ENCODE peak calls at places on chromosomes 1 and 21, in eight cellular contexts. R is AG04449, M is Panc1, V is colonic mucosa, O is ovary, I is choroid plexus epithelial cell, L is lung, C is testis. J is an unnamed sample.

GRCh38 chr1:191831572-191831971 is 326.7 kb upstream of the RGS18 start:
- DNase-seq in R (no peak), M (no peak), V (no peak), O (no peak), I (peak), L (no peak), C (no peak), J (no peak)

GRCh38 chr1:169931795-169932195 is 38.1 kb upstream of the SCYL3 start:
- DNase-seq in R (no peak), M (no peak), V (no peak), O (no peak), I (peak), L (no peak), C (no peak), J (no peak)

GRCh38 chr1:84146375-84147032 is 2.4 kb downstream of the PRKACB start:
- DNase-seq in R (no peak), M (peak), V (no peak), O (no peak), I (peak), L (no peak), C (no peak), J (no peak)

GRCh38 chr1:94180650-94181049 is 56.7 kb downstream of the ARHGAP29 start:
- DNase-seq in R (no peak), M (no peak), V (no peak), O (no peak), I (no peak), L (no peak), C (no peak), J (no peak)

GRCh38 chr1:208272713-208273112 is 28.5 kb upstream of the PLXNA2 start:
- DNase-seq in R (no peak), M (no peak), V (no peak), O (no peak), I (no peak), L (no peak), C (no peak), J (peak)

GRCh38 chr1:6143392-6143791 is 36.7 kb downstream of the CHD5 start:
- DNase-seq in R (no peak), M (no peak), V (no peak), O (no peak), I (peak), L (no peak), C (no peak), J (no peak)

GRCh38 chr21:31176725-31177124 is 138.4 kb upstream of the KRTAP19-8 start:
- DNase-seq in R (no peak), M (no peak), V (no peak), O (no peak), I (no peak), L (no peak), C (no peak), J (no peak)

GRCh38 chr1:215022723-215023122 is 59.8 kb upstream of the KCNK2 start:
- DNase-seq in R (peak), M (no peak), V (no peak), O (no peak), I (peak), L (no peak), C (no peak), J (no peak)

GRCh38 chr1:156772728-156773497 is 5.6 kb downstream of the PRCC start:
- DNase-seq in R (no peak), M (no peak), V (no peak), O (no peak), I (no peak), L (no peak), C (peak), J (no peak)

DNA sequence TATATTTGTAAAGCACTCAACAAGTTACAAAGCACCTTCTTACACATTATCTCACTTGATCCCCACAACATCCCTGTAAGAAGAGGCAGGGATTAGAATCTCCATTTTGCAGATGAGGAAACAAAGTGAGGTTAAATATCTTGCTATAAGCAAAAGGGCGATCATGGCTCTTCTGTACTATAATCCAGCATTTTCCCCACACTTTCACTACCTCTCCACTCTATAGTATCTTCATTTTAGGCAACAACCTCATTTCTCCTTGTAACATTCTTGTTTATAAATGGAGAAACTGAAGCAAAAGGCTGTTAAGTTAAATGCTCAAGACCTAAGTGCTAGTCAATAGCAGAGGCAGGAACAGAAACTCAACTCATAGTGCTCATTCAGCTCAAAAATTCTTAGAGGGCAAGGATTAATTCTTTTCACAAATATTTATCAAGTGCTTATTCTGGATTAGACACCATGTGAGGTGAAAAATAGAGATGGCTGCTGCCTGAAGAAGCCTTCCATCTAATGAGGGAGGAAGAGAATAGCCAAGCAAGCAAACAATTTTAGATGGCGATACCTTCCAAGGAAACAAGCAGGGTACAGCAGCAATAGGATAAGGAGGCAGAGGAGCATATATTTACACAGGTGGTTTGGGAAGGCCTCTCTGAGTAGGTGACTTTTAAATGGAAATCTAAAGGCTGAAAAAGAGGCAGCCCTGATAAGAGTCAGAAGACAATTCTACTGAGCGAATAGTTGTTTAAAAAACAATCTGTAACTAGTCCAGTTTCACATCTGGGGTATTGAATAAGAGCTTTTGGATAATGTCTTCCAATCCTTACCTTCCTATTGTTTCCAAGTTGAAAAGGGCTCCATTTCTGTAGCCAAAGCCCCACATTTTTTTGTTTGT is 3.5 kb downstream of the ERRFI1 start:
- DNase-seq in R (no peak), M (no peak), V (no peak), O (no peak), I (peak), L (no peak), C (no peak), J (no peak)
- H3K4me3 ChIP-seq in R (no peak), M (peak), V (no peak), O (peak), I (peak), L (no peak), C (no peak), J (peak)

GRCh38 chr21:25967566-25968438 is 202.8 kb downstream of the APP start:
- DNase-seq in R (no peak), M (no peak), V (no peak), O (no peak), I (peak), L (no peak), C (no peak), J (no peak)
- H3K4me3 ChIP-seq in R (no peak), M (no peak), V (no peak), O (no peak), I (no peak), L (no peak), C (no peak), J (no peak)

GRCh38 chr1:180235502-180236239 is 5.6 kb downstream of the LHX4 start:
- DNase-seq in R (no peak), M (no peak), V (no peak), O (no peak), I (no peak), L (no peak), C (no peak), J (peak)

GRCh38 chr1:180233191-180234011 is 3.3 kb downstream of the LHX4 start:
- DNase-seq in R (no peak), M (no peak), V (no peak), O (no peak), I (no peak), L (no peak), C (no peak), J (peak)

GRCh38 chr1:180234369-180235076 is 4.5 kb downstream of the LHX4 start:
- DNase-seq in R (no peak), M (no peak), V (peak), O (no peak), I (no peak), L (no peak), C (no peak), J (peak)

GRCh38 chr1:180236698-180237509 is 6.8 kb downstream of the LHX4 start:
- DNase-seq in R (no peak), M (no peak), V (no peak), O (no peak), I (no peak), L (no peak), C (no peak), J (no peak)

GRCh38 chr1:180235077-180235501 is 5.0 kb downstream of the LHX4 start:
- DNase-seq in R (no peak), M (no peak), V (no peak), O (no peak), I (no peak), L (no peak), C (no peak), J (peak)
- H3K4me3 ChIP-seq in R (no peak), M (peak), V (peak), O (no peak), I (no peak), L (no peak), C (no peak), J (peak)

GRCh38 chr1:227728892-227729143 is 6.3 kb downstream of the JMJD4 start:
- DNase-seq in R (no peak), M (no peak), V (no peak), O (no peak), I (no peak), L (no peak), C (no peak), J (no peak)
- H3K4me3 ChIP-seq in R (peak), M (peak), V (peak), O (peak), I (peak), L (peak), C (peak), J (peak)

DNA sequence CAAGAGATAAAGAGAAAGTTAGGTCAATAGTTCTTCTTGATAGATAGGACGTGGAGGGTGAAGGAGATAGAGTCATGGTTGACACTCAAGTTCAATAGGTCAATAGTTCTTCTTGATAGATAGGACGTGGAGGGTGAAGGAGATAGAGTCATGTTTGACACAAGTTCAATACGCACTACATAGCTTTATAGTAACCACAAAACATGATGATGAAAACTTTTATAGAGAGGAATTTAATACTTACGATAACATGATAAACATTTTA is 5.8 kb upstream of the DDX59 start:
- DNase-seq in R (no peak), M (no peak), V (no peak), O (no peak), I (no peak), L (no peak), C (no peak), J (no peak)
- H3K4me3 ChIP-seq in R (no peak), M (no peak), V (no peak), O (no peak), I (no peak), L (no peak), C (no peak), J (no peak)

GRCh38 chr1:36351222-36351977 is 28.0 kb upstream of the EVA1B start:
- DNase-seq in R (peak), M (no peak), V (no peak), O (no peak), I (peak), L (peak), C (no peak), J (no peak)
- H3K4me3 ChIP-seq in R (peak), M (no peak), V (no peak), O (no peak), I (no peak), L (no peak), C (no peak), J (no peak)

GRCh38 chr1:160578694-160579191 is 553 bp downstream of the CD84 start:
- DNase-seq in R (no peak), M (no peak), V (no peak), O (no peak), I (no peak), L (no peak), C (no peak), J (no peak)
- H3K4me3 ChIP-seq in R (no peak), M (no peak), V (peak), O (no peak), I (no peak), L (no peak), C (no peak), J (no peak)

GRCh38 chr21:44628707-44629391 is 2.0 kb downstream of the KRTAP10-9 start:
- DNase-seq in R (no peak), M (no peak), V (no peak), O (no peak), I (no peak), L (no peak), C (no peak), J (peak)
- H3K4me3 ChIP-seq in R (no peak), M (no peak), V (no peak), O (no peak), I (no peak), L (no peak), C (no peak), J (no peak)

J was measured in endodermal cell.